ENCODE peak calls at places on chromosome 20, in seven cellular contexts. I is lower lobe of right lung, S is sigmoid colon, U is thoracic aorta, H is AG04450, O is ascending aorta, L is mesendoderm. G is an unnamed sample.

GRCh38 chr20:62702886-62703852 is 5.5 kb upstream of the NTSR1 start:
- DNase-seq in I (no peak), U (no peak), H (peak), O (no peak), L (no peak), S (peak), G (peak)

GRCh38 chr20:4195499-4195898 is 180.1 kb upstream of the RNF24 start:
- DNase-seq in U (no peak), L (peak), H (no peak), S (no peak), I (no peak), O (no peak), G (no peak)

GRCh38 chr20:17533396-17533795 is 2.2 kb upstream of the BFSP1 start:
- DNase-seq in U (no peak), O (no peak), H (no peak), S (no peak), L (peak), I (no peak), G (peak)

GRCh38 chr20:63941282-63942060 is 14.7 kb downstream of the UCKL1 start:
- DNase-seq in O (peak), H (no peak), S (peak), U (no peak), L (peak), I (peak), G (no peak)

GRCh38 chr20:23091741-23092408 is 5.8 kb upstream of the CD93 start:
- DNase-seq in I (no peak), H (no peak), U (no peak), S (no peak), O (no peak), L (no peak), G (no peak)

GRCh38 chr20:50449789-50450492 is 60.2 kb upstream of the PTPN1 start:
- DNase-seq in I (no peak), H (no peak), U (no peak), L (no peak), S (no peak), O (no peak), G (no peak)

GRCh38 chr20:9999660-10000059 is 35.1 kb upstream of the ANKEF1 start:
- DNase-seq in I (no peak), L (no peak), H (no peak), O (peak), U (no peak), S (no peak), G (no peak)

GRCh38 chr20:46021361-46022359 is 7.4 kb upstream of the SLC12A5 start:
- DNase-seq in H (no peak), U (no peak), I (no peak), O (peak), L (peak), S (no peak), G (no peak)

GRCh38 chr20:38291961-38292360 is 12.0 kb upstream of the BPI start:
- DNase-seq in S (no peak), O (no peak), H (no peak), L (no peak), I (no peak), U (no peak), G (no peak)

GRCh38 chr20:22974354-22974753 is 60.8 kb upstream of the SSTR4 start:
- DNase-seq in S (no peak), O (no peak), U (no peak), I (no peak), H (no peak), L (peak), G (no peak)

GRCh38 chr20:51176846-51177245 is 153.9 kb upstream of the KCNG1 start:
- DNase-seq in O (no peak), U (no peak), H (no peak), L (peak), I (no peak), S (no peak), G (peak)

DNA sequence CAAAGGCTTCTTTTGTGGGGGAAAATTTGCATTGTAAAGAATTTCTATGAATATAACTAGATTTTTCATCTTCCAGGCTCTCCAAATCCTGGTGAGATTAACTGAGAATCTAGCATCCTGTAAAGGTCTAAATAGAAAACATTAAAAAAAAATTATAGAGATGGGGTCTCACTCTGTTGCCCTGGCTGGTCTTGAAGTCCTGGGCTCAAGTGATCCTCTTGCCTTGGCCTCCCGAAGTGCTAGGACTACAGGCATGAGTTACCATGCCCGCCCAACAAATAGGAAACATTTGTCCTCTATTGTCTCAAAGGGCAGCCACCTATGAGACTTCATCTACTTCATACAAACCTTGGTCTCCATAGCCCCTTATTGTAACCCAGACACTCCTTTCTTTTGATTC is 25.2 kb upstream of the NCOA3 start:
- DNase-seq in H (no peak), U (no peak), S (no peak), O (no peak), I (no peak), L (no peak), G (no peak)
- H3K27ac ChIP-seq in H (no peak), U (no peak), S (no peak), O (no peak), I (no peak), L (no peak), G (no peak)

DNA sequence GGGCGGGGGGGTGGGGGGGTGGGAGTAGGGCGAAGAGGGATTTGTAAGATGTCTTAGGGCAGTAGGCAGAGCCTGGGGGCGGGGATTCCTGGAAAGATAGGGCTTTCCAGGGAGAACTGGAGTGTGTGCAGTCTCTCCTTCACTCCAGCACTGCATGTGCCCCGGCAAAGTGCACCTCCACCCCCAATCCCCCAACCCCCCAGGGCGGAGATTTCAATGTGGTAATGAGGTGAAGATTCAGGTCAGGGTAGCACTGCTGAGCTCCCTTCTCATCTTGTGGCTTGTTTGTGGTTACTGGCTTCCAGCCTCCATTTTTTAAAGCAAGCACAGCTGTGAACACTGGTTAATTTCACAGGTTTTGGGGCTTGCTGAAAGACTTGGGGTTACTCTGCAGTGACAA is 5.9 kb downstream of the TMEM239 start:
- DNase-seq in I (no peak), H (no peak), L (no peak), S (no peak), O (peak), U (no peak), G (peak)
- H3K27ac ChIP-seq in I (no peak), H (no peak), L (no peak), S (no peak), O (no peak), U (no peak), G (no peak)

DNA sequence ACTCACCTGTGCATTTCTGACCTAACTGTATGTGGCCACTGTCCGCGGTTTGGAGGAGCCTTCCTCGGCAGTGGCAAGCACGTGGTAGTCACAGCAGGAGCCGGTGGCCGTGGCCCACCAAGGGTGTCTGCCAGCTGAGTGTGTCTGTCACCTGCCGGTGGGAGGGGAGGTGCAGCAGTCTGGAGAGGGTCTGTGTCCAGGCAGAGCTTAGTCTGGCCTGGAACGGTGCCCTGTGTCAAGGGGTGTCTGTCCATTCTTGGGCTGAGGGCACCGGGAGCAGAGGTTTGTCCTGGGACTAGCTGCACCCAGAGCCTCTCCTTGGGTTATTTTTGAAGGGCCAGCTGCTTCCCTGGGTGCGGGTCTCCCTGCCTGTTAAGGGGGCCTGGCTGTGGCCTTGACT is 5.0 kb downstream of the RBM38 start:
- DNase-seq in H (no peak), I (peak), L (no peak), O (no peak), S (peak), U (no peak), G (no peak)
- H3K27ac ChIP-seq in H (no peak), I (no peak), L (no peak), O (peak), S (peak), U (peak), G (peak)

GRCh38 chr20:36847710-36848040 is 28.3 kb upstream of the TLDC2 start:
- DNase-seq in L (no peak), I (no peak), S (no peak), U (no peak), H (no peak), O (no peak), G (no peak)

GRCh38 chr20:36850759-36851158 is 25.2 kb upstream of the TLDC2 start:
- DNase-seq in L (no peak), O (no peak), I (no peak), U (no peak), S (no peak), H (no peak), G (no peak)

GRCh38 chr20:36848677-36849076 is 27.3 kb upstream of the TLDC2 start:
- DNase-seq in O (no peak), L (no peak), U (no peak), I (no peak), S (no peak), H (no peak), G (no peak)

GRCh38 chr20:36848078-36848660 is 27.8 kb upstream of the TLDC2 start:
- DNase-seq in L (no peak), H (peak), O (peak), S (peak), U (no peak), I (no peak), G (peak)

GRCh38 chr20:36849333-36850065 is 26.4 kb upstream of the TLDC2 start:
- DNase-seq in I (no peak), S (no peak), H (no peak), O (no peak), U (no peak), L (no peak), G (no peak)
- H3K27ac ChIP-seq in I (peak), S (peak), H (peak), O (peak), U (peak), L (no peak), G (peak)

GRCh38 chr20:33507461-33507860 is 17.6 kb downstream of the CBFA2T2 start:
- DNase-seq in U (no peak), O (no peak), S (no peak), L (no peak), I (no peak), H (no peak), G (no peak)
- H3K27ac ChIP-seq in U (no peak), O (no peak), S (no peak), L (no peak), I (no peak), H (no peak), G (no peak)

GRCh38 chr20:40331249-40331648 is 357.8 kb downstream of the MAFB start:
- DNase-seq in U (no peak), O (no peak), H (no peak), I (no peak), L (no peak), S (no peak), G (no peak)

GRCh38 chr20:40335437-40335836 is 353.6 kb downstream of the MAFB start:
- DNase-seq in L (no peak), O (no peak), U (no peak), S (no peak), H (no peak), I (no peak), G (no peak)

GRCh38 chr20:40333591-40333990 is 355.4 kb downstream of the MAFB start:
- DNase-seq in U (no peak), H (no peak), I (no peak), L (no peak), S (no peak), O (no peak), G (no peak)

GRCh38 chr20:40331699-40332098 is 357.3 kb downstream of the MAFB start:
- DNase-seq in H (no peak), I (peak), O (no peak), U (no peak), S (no peak), L (no peak), G (no peak)

DNA sequence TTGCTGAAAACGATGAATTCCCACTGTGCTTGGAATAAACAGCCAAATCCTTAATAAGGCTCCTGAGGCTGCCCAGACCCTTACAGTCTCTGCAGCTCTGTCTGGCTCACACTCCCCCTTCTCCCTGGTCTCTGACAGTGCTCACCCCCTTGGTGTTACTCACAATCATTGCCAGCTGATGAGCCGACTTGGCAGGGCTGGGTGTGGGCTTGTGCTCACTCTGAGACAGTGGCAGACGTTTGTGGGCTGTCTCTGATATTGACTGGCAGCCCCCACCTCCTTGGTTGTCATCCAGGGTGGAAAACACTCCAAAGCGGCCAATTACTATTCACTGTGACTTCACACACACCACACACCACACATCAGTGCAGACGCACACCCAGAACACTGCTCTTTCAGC is 356.9 kb downstream of the MAFB start:
- DNase-seq in H (no peak), O (no peak), S (no peak), L (no peak), U (no peak), I (no peak), G (no peak)
- H3K27ac ChIP-seq in H (no peak), O (no peak), S (no peak), L (no peak), U (no peak), I (no peak), G (no peak)

GRCh38 chr20:34871966-34872603 is 571 bp downstream of the GGT7 start:
- DNase-seq in U (no peak), S (no peak), O (no peak), L (no peak), I (no peak), H (no peak), G (no peak)
- H3K27ac ChIP-seq in U (peak), S (peak), O (peak), L (no peak), I (peak), H (no peak), G (no peak)

G was measured in astrocyte.